ENCODE peak calls at places on chromosomes 13 and 19, in ten cellular contexts. G is pancreas; J is left cardiac atrium; C is activated CD4-positive, alpha-beta T cell treated with anti-CD3 and anti-CD28 coated beads, Interleukin-2, amount 50 U/mL, for 4 hours; W is mesenchymal stem cell; S is activated naive CD4-positive, alpha-beta T cell treated with anti-CD3 and anti-CD28 coated beads, Interleukin-2, amount 10 ng/mL, durations not matched to agents 7 days and 5 days; H is NCI-H1694 treated with DMSO at 0.1 percent for 48 hours; I is T-helper 9 cell; K is nucleus accumbens; Q is AG04449. D is an unnamed sample.

GRCh38 chr13:40546047-40546446 is 120.4 kb downstream of the FOXO1 start:
- DNase-seq in J (no peak), K (no peak), W (no peak), H (no peak), C (no peak), S (no peak), G (no peak), Q (no peak), I (no peak), D (no peak)

GRCh38 chr13:83618966-83619365 is 263.3 kb downstream of the SLITRK1 start:
- DNase-seq in J (no peak), S (no peak), W (no peak), Q (peak; percentile 10), C (no peak), G (no peak), H (no peak), I (no peak), K (no peak), D (no peak)

GRCh38 chr19:43441736-43442135 is 23.7 kb downstream of the LYPD3 start:
- DNase-seq in J (no peak), W (no peak), H (no peak), G (no peak), Q (no peak), K (no peak), S (no peak), I (no peak), C (no peak), D (no peak)

GRCh38 chr19:48760514-48761221 is 5.3 kb downstream of the FGF21 start:
- DNase-seq in G (no peak), C (no peak), J (no peak), K (no peak), Q (no peak), I (no peak), S (no peak), W (no peak), H (no peak), D (no peak)

GRCh38 chr13:35964764-35965163 is 166.4 kb downstream of the DCLK1 start:
- DNase-seq in K (no peak), J (no peak), C (no peak), S (no peak), I (no peak), H (no peak), W (peak; percentile 18), G (no peak), Q (no peak), D (no peak)

GRCh38 chr19:46428278-46429141 is at the start of gene PNMA8C:
- DNase-seq in C (peak; percentile 9), Q (no peak), G (peak; percentile 70), S (peak; percentile 73), H (no peak), J (peak; percentile 89), I (no peak), W (peak; percentile 61), K (peak; percentile 72), D (peak; percentile 94)

GRCh38 chr19:1774999-1775772 is 21.9 kb downstream of the ONECUT3 start:
- DNase-seq in J (no peak), I (no peak), G (no peak), W (peak; percentile 16), S (no peak), Q (no peak), H (no peak), K (no peak), C (no peak), D (peak; percentile 51)

GRCh38 chr19:51361228-51361627 is 5.0 kb downstream of the ETFB start:
- DNase-seq in S (no peak), G (no peak), W (no peak), K (no peak), Q (no peak), C (no peak), J (peak; percentile 17), H (no peak), I (no peak), D (no peak)

GRCh38 chr13:97225533-97225932 is 3.4 kb downstream of the MBNL2 start:
- DNase-seq in I (no peak), H (no peak), Q (no peak), S (no peak), K (no peak), G (no peak), J (no peak), C (no peak), W (no peak), D (no peak)

GRCh38 chr13:108226184-108226583 is 8.0 kb downstream of the ABHD13 start:
- DNase-seq in S (no peak), K (no peak), G (no peak), W (no peak), H (peak; percentile 89), J (no peak), I (no peak), C (no peak), Q (no peak), D (no peak)

GRCh38 chr19:55831846-55832245 is at the start of gene NLRP11:
- DNase-seq in S (no peak), W (no peak), I (no peak), K (no peak), C (no peak), H (no peak), G (no peak), Q (no peak), J (no peak), D (no peak)

GRCh38 chr19:55257461-55258411 is 1.1 kb downstream of the PPP6R1 start:
- DNase-seq in I (peak; percentile 13), W (peak; percentile 26), K (no peak), S (peak; percentile 42), H (no peak), J (no peak), C (peak; percentile 9), G (no peak), Q (no peak), D (no peak)

GRCh38 chr19:54431255-54431838 is 16.1 kb downstream of the TTYH1 start:
- DNase-seq in H (no peak), S (peak; percentile 9), I (no peak), K (no peak), J (peak; percentile 66), C (no peak), W (no peak), G (peak; percentile 95), Q (no peak), D (peak; percentile 72)

GRCh38 chr13:24870380-24870760 is 106.4 kb downstream of the RNF17 start:
- DNase-seq in G (no peak), Q (no peak), C (no peak), I (no peak), K (no peak), J (no peak), W (no peak), S (no peak), H (no peak), D (no peak)

GRCh38 chr13:49330546-49330864 is 82.8 kb downstream of the CDADC1 start:
- DNase-seq in W (no peak), Q (no peak), K (no peak), G (no peak), H (no peak), J (no peak), C (no peak), I (no peak), S (no peak), D (no peak)

GRCh38 chr19:21921691-21922180 is 85.8 kb upstream of the ZNF43 start:
- DNase-seq in W (no peak), Q (no peak), H (no peak), I (no peak), S (no peak), K (no peak), G (no peak), J (no peak), C (no peak), D (no peak)

GRCh38 chr13:32850311-32851052 is 165.7 kb upstream of the KL start:
- DNase-seq in G (no peak), S (no peak), H (no peak), C (no peak), K (no peak), I (no peak), J (no peak), Q (no peak), W (no peak), D (no peak)

GRCh38 chr19:45809643-45810159 is 5.4 kb downstream of the RSPH6A start:
- DNase-seq in W (peak; percentile 86), K (no peak), H (no peak), S (no peak), G (no peak), J (no peak), Q (peak; percentile 23), I (no peak), C (no peak), D (no peak)

GRCh38 chr19:16342002-16342715 is 17.5 kb downstream of the KLF2 start:
- DNase-seq in J (peak; percentile 52), H (no peak), Q (no peak), I (no peak), C (peak; percentile 43), K (peak; percentile 37), G (no peak), W (no peak), S (peak; percentile 74), D (peak; percentile 43)

GRCh38 chr13:91045351-91046034 is 302.0 kb upstream of the MIR17HG start:
- DNase-seq in G (no peak), K (no peak), W (peak; percentile 17), J (no peak), S (no peak), C (no peak), Q (no peak), H (no peak), I (no peak), D (no peak)

GRCh38 chr19:1360818-1361461 is 22.8 kb upstream of the NDUFS7 start:
- DNase-seq in K (peak; percentile 66), H (peak; percentile 23), S (no peak), G (peak; percentile 68), C (no peak), W (no peak), Q (peak; percentile 37), J (peak; percentile 77), I (no peak), D (peak; percentile 92)

GRCh38 chr13:100842136-100842535 is 167.5 kb upstream of the TMTC4 start:
- DNase-seq in W (no peak), S (no peak), Q (no peak), I (no peak), J (no peak), C (no peak), G (no peak), H (no peak), K (no peak), D (no peak)

GRCh38 chr13:74111399-74111798 is 22.8 kb downstream of the KLF12 start:
- DNase-seq in H (no peak), C (no peak), S (no peak), I (no peak), Q (no peak), W (no peak), K (no peak), G (no peak), J (no peak), D (no peak)

GRCh38 chr13:98025480-98026025 is 72.1 kb downstream of the IPO5 start:
- DNase-seq in G (no peak), H (no peak), J (no peak), C (no peak), I (no peak), Q (no peak), S (no peak), W (peak; percentile 40), K (no peak), D (no peak)

GRCh38 chr13:93996471-93996870 is 483.0 kb downstream of the DCT start:
- DNase-seq in G (no peak), W (no peak), S (no peak), H (no peak), K (no peak), I (no peak), J (no peak), Q (no peak), C (no peak), D (no peak)